ENCODE peak calls at places on chromosome 3, in six cellular contexts. One of them, this sample, is unnamed.

GRCh38 chr3:164418426-164418825 is 659.9 kb downstream of the SI start:
- DNase-seq in effector memory CD4-positive, alpha-beta T cell: no peak
- DNase-seq in activated T-cell treated with anti-CD3 and anti-CD28 coated beads, Interleukin-2, amount 50 U/mL, for 4 hours: no peak
- DNase-seq in effector CD4-positive, alpha-beta T cell: no peak
- DNase-seq in C1 segment of cervical spinal cord: no peak
- DNase-seq in hypothalamus: no peak
- DNase-seq in this sample: peak

GRCh38 chr3:9455596-9455995 is 58.2 kb downstream of the SETD5 start:
- DNase-seq in hypothalamus: no peak
- DNase-seq in C1 segment of cervical spinal cord: no peak
- DNase-seq in effector memory CD4-positive, alpha-beta T cell: no peak
- DNase-seq in effector CD4-positive, alpha-beta T cell: no peak
- DNase-seq in activated T-cell treated with anti-CD3 and anti-CD28 coated beads, Interleukin-2, amount 50 U/mL, for 4 hours: no peak
- DNase-seq in this sample: no peak

GRCh38 chr3:16552757-16553156 is 39.3 kb upstream of the RFTN1 start:
- DNase-seq in hypothalamus: no peak
- DNase-seq in C1 segment of cervical spinal cord: no peak
- DNase-seq in effector CD4-positive, alpha-beta T cell: no peak
- DNase-seq in activated T-cell treated with anti-CD3 and anti-CD28 coated beads, Interleukin-2, amount 50 U/mL, for 4 hours: no peak
- DNase-seq in effector memory CD4-positive, alpha-beta T cell: no peak
- DNase-seq in this sample: no peak

GRCh38 chr3:174937488-174937887 is 78.4 kb downstream of the NAALADL2 start:
- DNase-seq in effector memory CD4-positive, alpha-beta T cell: no peak
- DNase-seq in activated T-cell treated with anti-CD3 and anti-CD28 coated beads, Interleukin-2, amount 50 U/mL, for 4 hours: no peak
- DNase-seq in hypothalamus: no peak
- DNase-seq in C1 segment of cervical spinal cord: no peak
- DNase-seq in effector CD4-positive, alpha-beta T cell: no peak
- DNase-seq in this sample: no peak

GRCh38 chr3:157857461-157857860 is 248.8 kb downstream of the SHOX2 start:
- DNase-seq in activated T-cell treated with anti-CD3 and anti-CD28 coated beads, Interleukin-2, amount 50 U/mL, for 4 hours: no peak
- DNase-seq in hypothalamus: no peak
- DNase-seq in C1 segment of cervical spinal cord: no peak
- DNase-seq in effector CD4-positive, alpha-beta T cell: no peak
- DNase-seq in effector memory CD4-positive, alpha-beta T cell: no peak
- DNase-seq in this sample: peak

GRCh38 chr3:54232618-54233017 is 110.3 kb downstream of the CACNA2D3 start:
- DNase-seq in effector memory CD4-positive, alpha-beta T cell: no peak
- DNase-seq in activated T-cell treated with anti-CD3 and anti-CD28 coated beads, Interleukin-2, amount 50 U/mL, for 4 hours: no peak
- DNase-seq in effector CD4-positive, alpha-beta T cell: no peak
- DNase-seq in hypothalamus: no peak
- DNase-seq in C1 segment of cervical spinal cord: no peak
- DNase-seq in this sample: no peak

GRCh38 chr3:186915808-186916796 is 14.2 kb upstream of the ST6GAL1 start:
- DNase-seq in C1 segment of cervical spinal cord: no peak
- DNase-seq in effector memory CD4-positive, alpha-beta T cell: no peak
- DNase-seq in effector CD4-positive, alpha-beta T cell: no peak
- DNase-seq in activated T-cell treated with anti-CD3 and anti-CD28 coated beads, Interleukin-2, amount 50 U/mL, for 4 hours: no peak
- DNase-seq in hypothalamus: no peak
- DNase-seq in this sample: no peak

GRCh38 chr3:49238274-49239127 is 38.5 kb downstream of the C3orf62 start:
- DNase-seq in C1 segment of cervical spinal cord: no peak
- DNase-seq in effector CD4-positive, alpha-beta T cell: no peak
- DNase-seq in effector memory CD4-positive, alpha-beta T cell: no peak
- DNase-seq in hypothalamus: no peak
- DNase-seq in activated T-cell treated with anti-CD3 and anti-CD28 coated beads, Interleukin-2, amount 50 U/mL, for 4 hours: no peak
- DNase-seq in this sample: no peak

GRCh38 chr3:125351814-125352456 is 23.2 kb downstream of the ZNF148 start:
- DNase-seq in C1 segment of cervical spinal cord: no peak
- DNase-seq in hypothalamus: no peak
- DNase-seq in activated T-cell treated with anti-CD3 and anti-CD28 coated beads, Interleukin-2, amount 50 U/mL, for 4 hours: no peak
- DNase-seq in effector memory CD4-positive, alpha-beta T cell: no peak
- DNase-seq in effector CD4-positive, alpha-beta T cell: no peak
- DNase-seq in this sample: no peak

GRCh38 chr3:25904248-25904647 is 114.4 kb downstream of the OXSM start:
- DNase-seq in activated T-cell treated with anti-CD3 and anti-CD28 coated beads, Interleukin-2, amount 50 U/mL, for 4 hours: no peak
- DNase-seq in effector CD4-positive, alpha-beta T cell: no peak
- DNase-seq in hypothalamus: no peak
- DNase-seq in effector memory CD4-positive, alpha-beta T cell: no peak
- DNase-seq in C1 segment of cervical spinal cord: no peak
- DNase-seq in this sample: peak

GRCh38 chr3:52442409-52443267 is 2.3 kb downstream of the SEMA3G start:
- DNase-seq in hypothalamus: no peak
- DNase-seq in effector memory CD4-positive, alpha-beta T cell: no peak
- DNase-seq in C1 segment of cervical spinal cord: no peak
- DNase-seq in activated T-cell treated with anti-CD3 and anti-CD28 coated beads, Interleukin-2, amount 50 U/mL, for 4 hours: no peak
- DNase-seq in effector CD4-positive, alpha-beta T cell: no peak
- DNase-seq in this sample: no peak

GRCh38 chr3:46087871-46088270 is 60.6 kb upstream of the XCR1 start:
- DNase-seq in effector CD4-positive, alpha-beta T cell: no peak
- DNase-seq in activated T-cell treated with anti-CD3 and anti-CD28 coated beads, Interleukin-2, amount 50 U/mL, for 4 hours: no peak
- DNase-seq in hypothalamus: no peak
- DNase-seq in effector memory CD4-positive, alpha-beta T cell: no peak
- DNase-seq in C1 segment of cervical spinal cord: no peak
- DNase-seq in this sample: no peak

This sample was measured in NCI-H1105 treated with DMSO at 0.1 percent for 48 hours.